ENCODE peak calls at places on chromosomes 13 and 19, in six cellular contexts. S, G, B, X, P and F are unnamed samples.

GRCh38 chr13:110923777-110924638 is 9.1 kb upstream of the ANKRD10 start:
- DNase-seq in S (no peak), G (no peak), B (no peak), X (no peak), P (no peak), F (no peak)

GRCh38 chr19:5321851-5322681 is 18.5 kb downstream of the PTPRS start:
- DNase-seq in S (no peak), G (peak), B (peak), X (no peak), P (peak), F (no peak)

GRCh38 chr13:53466576-53466975 is 438.0 kb downstream of the OLFM4 start:
- DNase-seq in S (no peak), G (no peak), B (no peak), X (no peak), P (no peak), F (no peak)

GRCh38 chr19:19615086-19615485 is 3.4 kb downstream of the PBX4 start:
- DNase-seq in S (no peak), G (no peak), B (no peak), X (no peak), P (no peak), F (no peak)

GRCh38 chr13:106683179-106683578 is 115.2 kb upstream of the ARGLU1 start:
- DNase-seq in S (no peak), G (no peak), B (no peak), X (peak), P (no peak), F (no peak)

GRCh38 chr19:30557212-30557611 is 185.0 kb downstream of the ZNF536 start:
- DNase-seq in S (no peak), G (no peak), B (no peak), X (no peak), P (no peak), F (no peak)

GRCh38 chr19:49565261-49565660 is 15.1 kb downstream of the NOSIP start:
- DNase-seq in S (no peak), G (no peak), B (no peak), X (no peak), P (no peak), F (no peak)

GRCh38 chr13:113562866-113563265 is 21.7 kb upstream of the TFDP1 start:
- DNase-seq in S (no peak), G (no peak), B (peak), X (no peak), P (no peak), F (no peak)

DNA sequence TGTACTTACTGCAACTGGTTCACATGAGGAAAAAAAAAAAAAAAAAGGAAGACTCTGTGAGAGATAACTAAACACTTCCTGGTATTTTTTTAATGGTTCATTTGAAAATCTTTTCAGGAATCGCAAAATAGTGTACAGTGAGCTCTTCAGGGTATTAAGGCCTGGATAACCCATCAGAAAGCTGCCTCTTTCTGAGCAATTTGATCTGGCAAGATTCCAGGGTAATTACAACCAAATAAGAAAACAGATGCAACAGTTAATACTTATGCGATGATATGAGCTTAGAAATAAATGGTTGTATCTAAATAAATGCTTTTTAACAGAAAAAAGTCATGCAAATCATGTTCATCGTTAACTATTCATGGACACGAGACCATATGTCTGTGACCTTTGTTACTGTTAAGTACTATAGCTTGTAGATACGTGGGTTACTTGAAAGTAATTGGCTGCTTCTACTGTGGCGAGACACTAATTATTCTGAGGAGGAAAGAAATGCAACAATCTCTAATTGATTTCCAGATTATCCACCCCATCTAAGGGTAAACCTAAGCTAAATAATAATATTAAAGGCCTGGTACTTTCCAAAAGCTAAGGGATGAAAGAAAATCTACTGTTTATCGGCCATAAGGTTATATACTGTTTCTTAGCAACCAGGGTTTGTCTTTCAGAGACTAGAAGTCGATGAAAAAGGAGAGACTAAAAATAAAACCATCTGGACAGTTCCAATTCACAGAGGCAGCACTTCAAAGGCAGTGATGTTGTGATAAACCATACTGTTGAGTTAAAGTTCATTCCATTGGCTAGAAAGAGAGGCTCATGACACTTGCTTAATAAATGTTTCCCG is 1.7 kb downstream of the EPSTI1 start:
- DNase-seq in S (no peak), G (peak), B (no peak), X (no peak), P (no peak), F (no peak)
- TF ChIP-seq GABPA in S (no peak), G (no peak), B (no peak), X (no peak), P (no peak), F (no peak)

GRCh38 chr19:36060430-36060829 is 5.7 kb downstream of the WDR62 start:
- DNase-seq in S (no peak), G (peak), B (peak), X (no peak), P (no peak), F (no peak)
- H3K27ac ChIP-seq in S (no peak), G (no peak), B (no peak), X (peak), P (no peak), F (no peak)

DNA sequence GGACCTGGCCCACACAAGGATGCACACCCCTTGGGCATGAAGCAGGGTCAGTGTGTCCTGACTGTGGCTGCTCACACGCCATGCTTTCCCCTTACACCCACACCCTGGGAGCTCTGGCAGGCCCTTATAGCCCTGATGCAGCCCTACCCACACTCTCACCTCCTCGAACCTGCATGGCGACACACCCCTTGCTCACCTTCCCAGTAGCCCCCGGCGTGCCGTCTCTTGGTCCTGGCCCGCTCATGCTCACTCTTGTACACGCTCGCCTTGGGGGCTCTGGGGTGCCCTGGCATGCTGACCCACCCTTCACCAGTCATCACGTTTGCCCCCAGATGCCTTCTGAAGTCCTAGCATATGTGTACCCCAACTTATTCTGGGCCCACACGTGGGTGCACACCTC is 56.1 kb downstream of the MAP4K1 start:
- DNase-seq in S (no peak), G (no peak), B (no peak), X (no peak), P (no peak), F (no peak)
- TF ChIP-seq GABPA in S (no peak), G (no peak), B (no peak), X (no peak), P (no peak), F (no peak)

GRCh38 chr19:11265177-11265784 is 3.0 kb upstream of the DOCK6 start:
- DNase-seq in S (no peak), G (no peak), B (peak), X (no peak), P (no peak), F (no peak)

GRCh38 chr19:11269408-11269807 is 7.1 kb upstream of the DOCK6 start:
- DNase-seq in S (no peak), G (no peak), B (peak), X (no peak), P (no peak), F (no peak)

GRCh38 chr19:11265785-11266236 is 3.5 kb upstream of the DOCK6 start:
- DNase-seq in S (no peak), G (no peak), B (peak), X (peak), P (no peak), F (no peak)

GRCh38 chr19:11267316-11268085 is 5.2 kb upstream of the DOCK6 start:
- DNase-seq in S (no peak), G (no peak), B (peak), X (no peak), P (no peak), F (no peak)

DNA sequence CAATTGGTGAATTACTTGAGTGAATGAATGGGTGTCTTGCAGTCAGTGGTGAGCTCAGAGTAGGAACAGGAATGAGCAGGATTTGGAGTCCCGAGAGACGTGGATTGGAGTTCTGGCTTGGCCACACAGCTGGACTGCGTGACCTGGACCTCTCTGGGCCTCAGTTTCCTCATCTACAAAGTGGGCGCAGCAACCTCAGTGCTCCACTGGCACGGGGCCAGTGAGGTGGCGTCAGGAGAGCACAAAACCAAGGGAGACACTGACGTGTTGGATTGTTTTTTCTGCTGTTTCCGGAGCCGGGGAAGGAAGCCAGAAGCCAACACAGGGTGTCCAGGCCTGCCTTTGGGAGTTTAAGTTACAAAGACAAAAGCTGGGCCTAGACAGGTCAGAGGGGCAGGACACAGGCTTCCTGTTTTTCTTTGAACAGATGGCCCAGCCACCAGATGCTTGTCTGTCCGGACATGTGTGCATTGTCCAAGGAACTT is 6.5 kb upstream of the DOCK6 start:
- DNase-seq in S (no peak), G (peak), B (peak), X (peak), P (no peak), F (peak)
- H3K27ac ChIP-seq in S (no peak), G (peak), B (peak), X (no peak), P (no peak), F (no peak)

DNA sequence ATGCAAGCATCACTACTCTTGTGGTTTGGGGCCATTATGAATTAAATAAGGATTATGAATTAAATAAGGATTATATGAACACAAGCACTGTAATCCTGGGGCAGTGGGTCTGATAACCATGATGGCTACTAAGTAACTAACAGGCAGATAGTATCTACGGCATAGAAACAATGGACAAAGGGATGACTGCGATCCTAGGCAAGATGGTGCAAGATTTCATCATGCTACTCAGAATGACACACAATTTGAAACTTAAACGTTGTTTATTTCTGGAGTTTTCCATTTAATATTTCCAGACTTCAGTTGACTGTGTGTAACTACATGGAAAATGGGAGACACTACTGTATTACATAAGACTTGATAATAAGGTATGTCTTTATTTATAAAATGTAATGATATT is 15.1 kb downstream of the KCNRG start:
- DNase-seq in S (no peak), G (no peak), B (no peak), X (peak), P (no peak), F (no peak)
- TF ChIP-seq GABPA in S (no peak), G (no peak), B (no peak), X (no peak), P (no peak), F (no peak)